ENCODE peak calls at places on chromosome 2, in eight cellular contexts. A is epithelial cell of esophagus; V is CD8-positive, alpha-beta T cell; G is brain microvascular endothelial cell; F is PC-3; O is Peyer's patch; B is kidney; R is endothelial cell of umbilical vein. T is an unnamed sample.

GRCh38 chr2:16179701-16180402 is 239.5 kb downstream of the MYCN start:
- DNase-seq in O (no peak), R (no peak), V (no peak), B (no peak), A (peak), F (no peak), G (no peak), T (no peak)

GRCh38 chr2:37858197-37858711 is 66.8 kb upstream of the RMDN2 start:
- DNase-seq in G (peak), V (no peak), R (no peak), O (no peak), F (no peak), A (no peak), B (peak), T (peak)

GRCh38 chr2:158232476-158232875 is 130.8 kb downstream of the UPP2 start:
- DNase-seq in G (peak), R (peak), O (no peak), A (peak), V (no peak), B (no peak), F (peak), T (peak)

GRCh38 chr2:68287580-68288441 is 31.9 kb downstream of the CNRIP1 start:
- DNase-seq in G (no peak), O (no peak), R (peak), A (peak), V (no peak), B (no peak), F (peak), T (peak)

GRCh38 chr2:20992201-20992711 is 51.6 kb downstream of the APOB start:
- DNase-seq in R (no peak), V (no peak), G (peak), F (peak), A (peak), B (peak), O (no peak), T (peak)

GRCh38 chr2:170087394-170087793 is 90.6 kb upstream of the MYO3B start:
- DNase-seq in B (no peak), O (no peak), R (no peak), F (no peak), A (no peak), V (no peak), G (no peak), T (no peak)

GRCh38 chr2:144430722-144431163 is 89.2 kb downstream of the ZEB2 start:
- DNase-seq in O (peak), G (peak), V (no peak), R (peak), F (no peak), A (no peak), B (no peak), T (peak)

GRCh38 chr2:241226723-241227634 is 38.5 kb downstream of the ANO7 start:
- DNase-seq in V (no peak), G (no peak), R (no peak), O (no peak), B (peak), F (no peak), A (no peak), T (no peak)

GRCh38 chr2:8515390-8515761 is 166.5 kb upstream of the ID2 start:
- DNase-seq in O (peak), A (no peak), G (no peak), V (peak), R (no peak), B (no peak), F (no peak), T (no peak)

GRCh38 chr2:175233135-175233719 is 51.7 kb upstream of the ATP5MC3 start:
- DNase-seq in F (peak), R (no peak), B (no peak), G (peak), A (peak), V (no peak), O (no peak), T (peak)

GRCh38 chr2:208186465-208186864 is 3.4 kb downstream of the C2orf80 start:
- DNase-seq in V (no peak), A (no peak), O (no peak), B (no peak), F (no peak), G (no peak), R (no peak), T (no peak)

GRCh38 chr2:233259745-233260144 is 8.3 kb downstream of the ATG16L1 start:
- DNase-seq in A (no peak), B (no peak), O (peak), G (no peak), R (no peak), V (no peak), F (no peak), T (no peak)

GRCh38 chr2:29723255-29724001 is 198.0 kb downstream of the ALK start:
- DNase-seq in R (no peak), G (no peak), V (no peak), A (no peak), B (no peak), F (peak), O (no peak), T (no peak)

DNA sequence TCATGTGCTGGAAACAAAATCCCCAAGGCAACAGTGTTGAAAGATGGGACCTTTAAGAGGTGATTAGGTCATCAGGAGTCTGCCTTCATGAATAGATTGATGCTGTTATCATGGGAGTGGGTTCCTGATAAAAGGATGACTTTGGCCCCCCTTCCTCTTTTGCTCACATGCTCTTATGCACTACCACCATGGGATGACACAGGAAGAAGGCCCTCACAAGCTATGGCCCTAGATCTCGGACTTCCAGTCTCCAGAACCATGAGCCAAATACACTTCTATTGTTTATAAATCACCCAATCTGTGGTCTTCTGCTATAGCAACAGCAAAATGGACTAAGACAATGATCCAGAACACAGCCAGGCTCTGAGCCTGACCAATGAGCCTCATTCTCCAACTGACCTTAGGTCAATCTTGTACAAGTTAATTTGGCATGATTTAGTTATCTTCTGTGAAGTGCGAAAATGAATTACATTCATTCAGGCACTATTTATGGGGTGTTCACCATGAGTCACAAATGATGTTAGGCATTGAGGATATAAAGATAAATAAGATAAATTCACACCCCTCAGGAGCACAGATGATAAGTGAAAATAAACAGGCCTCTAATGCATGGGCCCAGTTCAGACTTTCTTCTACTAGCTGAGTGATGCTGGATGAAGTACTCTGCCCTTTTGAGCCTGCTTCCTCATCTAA is 37.7 kb upstream of the NT5C1B start:
- DNase-seq in F (no peak), A (no peak), B (no peak), O (no peak), R (no peak), V (no peak), G (peak), T (peak)
- H3K4me3 ChIP-seq in F (no peak), A (no peak), B (no peak), O (no peak), R (no peak), V (no peak), G (no peak), T (no peak)

GRCh38 chr2:239903803-239904202 is 121.3 kb downstream of the NDUFA10 start:
- DNase-seq in A (no peak), R (no peak), G (no peak), V (no peak), B (no peak), F (no peak), O (peak), T (no peak)

GRCh38 chr2:239905306-239905705 is 119.8 kb downstream of the NDUFA10 start:
- DNase-seq in V (no peak), R (no peak), B (no peak), O (no peak), F (no peak), A (no peak), G (no peak), T (no peak)

GRCh38 chr2:239904496-239904895 is 120.6 kb downstream of the NDUFA10 start:
- DNase-seq in F (no peak), O (peak), B (no peak), R (no peak), V (no peak), G (no peak), A (no peak), T (no peak)

GRCh38 chr2:239903210-239903609 is 121.9 kb downstream of the NDUFA10 start:
- DNase-seq in R (no peak), B (no peak), F (no peak), A (no peak), O (no peak), G (no peak), V (no peak), T (no peak)

DNA sequence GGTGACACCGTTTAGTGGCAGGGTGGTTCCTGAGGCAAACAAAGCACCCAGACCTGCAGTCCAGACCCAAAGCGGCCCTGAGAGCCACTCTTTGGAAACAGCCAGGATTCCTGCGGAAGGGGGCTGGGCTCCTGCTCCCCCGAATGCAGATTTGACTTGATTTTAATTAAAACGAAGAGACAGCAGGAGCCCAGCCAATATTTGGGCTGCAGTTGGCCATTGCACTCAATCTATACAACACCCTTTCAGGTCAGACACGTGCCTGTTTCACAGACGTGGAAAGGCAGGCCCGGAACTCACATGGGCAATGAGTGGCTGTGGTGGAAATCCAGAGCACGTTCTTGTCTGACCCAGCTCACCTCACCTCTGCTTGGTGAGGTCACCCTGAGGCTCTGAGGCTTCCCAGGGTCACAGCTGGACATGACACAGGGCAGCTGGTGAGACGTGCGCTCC is 122.4 kb downstream of the NDUFA10 start:
- DNase-seq in G (no peak), V (no peak), O (peak), B (no peak), R (no peak), F (no peak), A (no peak), T (no peak)
- H3K4me3 ChIP-seq in G (no peak), V (no peak), O (no peak), B (no peak), R (no peak), F (no peak), A (no peak), T (no peak)

GRCh38 chr2:47035615-47036488 is 119.3 kb downstream of the STPG4 start:
- DNase-seq in A (no peak), F (no peak), B (no peak), O (no peak), R (no peak), G (no peak), V (no peak), T (no peak)
- H3K4me3 ChIP-seq in A (no peak), F (no peak), B (no peak), O (no peak), R (no peak), G (no peak), V (no peak), T (no peak)

DNA sequence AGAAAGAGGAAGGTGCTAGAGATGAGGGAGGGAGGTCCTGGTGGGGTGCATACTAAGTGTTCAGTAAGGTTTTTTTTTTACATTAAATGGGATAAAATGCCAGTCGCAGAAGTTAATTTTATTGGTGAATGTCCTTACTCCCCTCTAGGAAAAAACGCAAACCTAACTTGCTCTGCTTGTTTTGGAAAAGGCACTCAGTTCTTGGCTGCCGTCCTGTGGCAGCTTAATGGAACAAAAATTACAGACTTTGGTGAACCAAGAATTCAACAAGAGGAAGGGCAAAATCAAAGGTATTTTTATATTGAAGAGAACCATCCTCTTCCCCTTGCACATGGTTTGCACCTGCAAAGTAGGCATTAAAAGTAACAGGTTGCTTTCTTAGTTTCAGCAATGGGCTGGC is 12.7 kb upstream of the IL18R1 start:
- DNase-seq in G (no peak), R (peak), B (no peak), O (no peak), A (peak), F (peak), V (no peak), T (peak)
- H3K4me3 ChIP-seq in G (no peak), R (no peak), B (no peak), O (no peak), A (no peak), F (no peak), V (no peak), T (no peak)

GRCh38 chr2:39022642-39023230 is 98.1 kb downstream of the SOS1 start:
- DNase-seq in G (no peak), O (no peak), A (no peak), V (no peak), R (no peak), B (no peak), F (no peak), T (no peak)
- H3K4me3 ChIP-seq in G (no peak), O (no peak), A (no peak), V (no peak), R (no peak), B (peak), F (no peak), T (no peak)

T was measured in foreskin fibroblast.